ENCODE peak calls at places on chromosomes 1 and 21, in ten cellular contexts. E, D, M, J, O, K, U, L, R and G are unnamed samples.
A peak's percentile ranks its signal among the peaks of the same experiment; 100 is the strongest.

GRCh38 chr1:153404768-153405167 is 11.6 kb upstream of the S100A7A start:
- DNase-seq in E (no peak), D (peak; percentile 72), M (no peak), J (peak; percentile 71), O (peak; percentile 85), K (peak; percentile 8), U (peak; percentile 73), L (no peak), R (peak; percentile 40), G (no peak)

GRCh38 chr1:23643668-23644554 is 47.7 kb upstream of the RPL11 start:
- DNase-seq in E (no peak), D (no peak), M (no peak), J (no peak), O (no peak), K (no peak), U (no peak), L (no peak), R (no peak), G (no peak)

GRCh38 chr1:188050250-188050649 is 1221.5 kb downstream of the PLA2G4A start:
- DNase-seq in E (no peak), D (no peak), M (no peak), J (no peak), O (no peak), K (no peak), U (no peak), L (no peak), R (no peak), G (no peak)

GRCh38 chr1:52142220-52143153 is 598 bp downstream of the ZFYVE9 start:
- DNase-seq in E (peak; percentile 19), D (peak; percentile 39), M (peak; percentile 52), J (peak; percentile 42), O (peak; percentile 55), K (no peak), U (peak; percentile 54), L (peak; percentile 38), R (peak; percentile 40), G (peak; percentile 65)

GRCh38 chr1:25126568-25126967 is 105.7 kb downstream of the SYF2 start:
- DNase-seq in E (no peak), D (no peak), M (no peak), J (no peak), O (no peak), K (no peak), U (no peak), L (no peak), R (no peak), G (no peak)

GRCh38 chr21:42527489-42528158 is 14.0 kb downstream of the SLC37A1 start:
- DNase-seq in E (no peak), D (peak; percentile 10), M (no peak), J (no peak), O (no peak), K (no peak), U (no peak), L (no peak), R (no peak), G (peak; percentile 37)

GRCh38 chr1:2055911-2056575 is 5.8 kb downstream of the PRKCZ start:
- DNase-seq in E (no peak), D (no peak), M (no peak), J (no peak), O (no peak), K (no peak), U (no peak), L (no peak), R (no peak), G (no peak)

GRCh38 chr21:42312626-42313104 is 2.5 kb downstream of the TFF3 start:
- DNase-seq in E (no peak), D (no peak), M (no peak), J (no peak), O (no peak), K (no peak), U (no peak), L (no peak), R (no peak), G (no peak)

DNA sequence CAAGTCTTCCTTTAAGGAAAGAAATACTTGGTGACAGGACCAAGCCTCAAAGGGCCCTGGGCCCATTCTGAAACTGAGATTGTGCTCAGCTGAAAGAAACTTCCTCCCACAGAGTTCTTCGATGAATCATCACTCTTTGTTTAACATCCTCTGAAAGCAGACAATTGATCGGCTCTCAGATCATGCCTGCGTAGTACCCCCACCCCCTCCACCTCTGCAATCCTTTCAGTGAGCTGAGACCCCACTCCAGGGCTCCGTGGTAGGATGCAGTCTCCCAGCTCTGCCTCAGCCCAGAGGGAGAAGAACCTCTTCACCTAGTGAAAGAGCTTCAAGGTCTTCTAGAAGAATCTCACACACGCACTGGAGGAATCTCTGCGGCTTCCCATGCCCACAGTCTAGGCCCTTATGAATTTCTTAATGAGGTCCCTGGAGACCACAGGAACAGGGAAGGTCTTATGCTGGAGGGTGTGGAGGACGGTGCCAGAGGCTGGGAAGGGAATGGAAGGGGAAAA is 104.9 kb upstream of the SOD1 start:
- DNase-seq in E (no peak), D (no peak), M (peak; percentile 5), J (no peak), O (no peak), K (no peak), U (peak; percentile 63), L (no peak), R (no peak), G (no peak)
- H3K27ac ChIP-seq in E (no peak overlapping the region), D (no peak overlapping the region), M (no peak overlapping the region), J (no peak overlapping the region), O (no peak overlapping the region), K (no peak overlapping the region), U (peak overlapping the region; percentile 27), L (no peak overlapping the region), R (no peak overlapping the region), G (no peak overlapping the region)

GRCh38 chr1:79131626-79132025 is 125.1 kb upstream of the ADGRL4 start:
- DNase-seq in E (no peak), D (no peak), M (no peak), J (no peak), O (no peak), K (no peak), U (no peak), L (no peak), R (no peak), G (no peak)

GRCh38 chr1:79129914-79130313 is 123.4 kb upstream of the ADGRL4 start:
- DNase-seq in E (no peak), D (no peak), M (no peak), J (no peak), O (no peak), K (no peak), U (no peak), L (no peak), R (no peak), G (no peak)

GRCh38 chr1:79133703-79134258 is 127.3 kb upstream of the ADGRL4 start:
- DNase-seq in E (no peak), D (no peak), M (no peak), J (no peak), O (no peak), K (no peak), U (no peak), L (no peak), R (no peak), G (no peak)

GRCh38 chr1:79124756-79125155 is 118.2 kb upstream of the ADGRL4 start:
- DNase-seq in E (no peak), D (no peak), M (peak; percentile 43), J (no peak), O (no peak), K (no peak), U (no peak), L (no peak), R (no peak), G (no peak)

DNA sequence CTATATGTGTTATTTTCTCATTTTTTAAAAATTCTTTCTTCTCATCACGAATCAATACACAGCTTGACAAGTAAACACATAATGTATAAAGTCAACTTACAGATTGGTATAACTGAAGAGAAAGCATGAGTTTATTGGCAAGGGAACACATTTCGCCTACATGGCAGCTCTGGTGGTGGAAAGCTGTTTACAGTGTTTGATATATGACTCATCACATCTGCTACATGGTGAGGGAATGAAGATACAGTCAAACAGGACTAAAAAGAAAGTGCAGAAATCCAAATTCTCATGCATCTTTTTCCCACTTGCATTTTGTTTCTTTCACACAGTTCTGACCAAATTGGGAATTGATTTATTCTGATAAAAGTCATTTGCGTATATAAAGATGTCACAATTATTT is 122.2 kb upstream of the ADGRL4 start:
- DNase-seq in E (no peak), D (no peak), M (peak; percentile 93), J (no peak), O (no peak), K (peak; percentile 46), U (no peak), L (no peak), R (no peak), G (no peak)
- TF ChIP-seq CTCF in E (no peak), D (no peak), M (no peak), J (no peak), O (no peak), K (no peak), U (no peak), L (no peak), R (no peak), G (no peak)

GRCh38 chr1:245465666-245466065 is 310.9 kb downstream of the KIF26B start:
- DNase-seq in E (no peak), D (no peak), M (no peak), J (no peak), O (no peak), K (no peak), U (no peak), L (no peak), R (no peak), G (no peak)

GRCh38 chr1:245469734-245470133 is 314.9 kb downstream of the KIF26B start:
- DNase-seq in E (no peak), D (no peak), M (no peak), J (no peak), O (no peak), K (no peak), U (no peak), L (no peak), R (no peak), G (no peak)

GRCh38 chr1:245467804-245468203 is 313.0 kb downstream of the KIF26B start:
- DNase-seq in E (no peak), D (no peak), M (no peak), J (no peak), O (no peak), K (no peak), U (no peak), L (no peak), R (no peak), G (no peak)

GRCh38 chr1:245464290-245464689 is 309.5 kb downstream of the KIF26B start:
- DNase-seq in E (no peak), D (no peak), M (no peak), J (no peak), O (no peak), K (no peak), U (no peak), L (no peak), R (no peak), G (no peak)

GRCh38 chr1:245469006-245469405 is 314.2 kb downstream of the KIF26B start:
- DNase-seq in E (no peak), D (no peak), M (no peak), J (no peak), O (no peak), K (no peak), U (no peak), L (no peak), R (no peak), G (no peak)
- H3K27me3 ChIP-seq in E (no peaks in the 10 kb centered on the region), D (no peaks in the 10 kb centered on the region), M (no peaks in the 10 kb centered on the region), J (no peaks in the 10 kb centered on the region), O (no peaks in the 10 kb centered on the region), K (no peaks in the 10 kb centered on the region), U (no peaks in the 10 kb centered on the region), L (no peaks in the 10 kb centered on the region), R (peaks cover 7% of the 10 kb centered on the region), G (no peaks in the 10 kb centered on the region)

DNA sequence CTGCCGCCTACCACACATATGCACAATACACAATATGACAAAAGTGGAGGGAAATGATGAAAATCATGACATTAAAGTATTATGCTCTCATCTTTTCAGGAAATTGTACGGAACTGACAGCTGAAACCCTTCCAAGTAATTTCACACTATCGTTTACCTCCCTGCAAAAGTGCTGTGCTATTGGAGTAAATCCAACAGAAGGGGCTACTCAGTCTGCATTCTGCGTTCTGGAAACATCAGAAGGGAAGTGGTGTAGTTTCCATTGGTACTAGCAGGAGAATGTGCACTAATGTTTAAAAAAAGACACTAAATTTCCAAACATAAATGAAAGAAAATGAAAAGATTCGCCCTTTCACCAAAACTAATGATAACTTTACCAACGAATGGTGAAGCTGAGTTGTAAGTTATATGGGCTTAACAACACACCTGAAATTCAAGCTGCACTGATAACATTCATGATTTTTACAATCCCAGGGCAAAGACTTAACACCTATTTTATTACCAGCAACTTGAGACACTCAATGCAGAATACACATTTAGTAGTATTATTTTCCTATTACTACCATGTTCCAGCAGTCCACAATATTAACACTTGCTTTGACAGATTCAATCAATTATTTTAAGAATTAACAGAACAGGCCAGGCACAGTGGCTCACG is 3.2 kb downstream of the DENND1B start:
- DNase-seq in E (no peak), D (no peak), M (no peak), J (no peak), O (no peak), K (no peak), U (no peak), L (no peak), R (no peak), G (no peak)
- H3K27ac ChIP-seq in E (no peak overlapping the region), D (no peak overlapping the region), M (no peak overlapping the region), J (no peak overlapping the region), O (no peak overlapping the region), K (no peak overlapping the region), U (no peak overlapping the region), L (no peak overlapping the region), R (peak overlapping the region; percentile 18), G (no peak overlapping the region)